ENCODE peak calls at places on chromosome 9, in seven cellular contexts. Q is fibroblast of pulmonary artery, F is epithelial cell of esophagus, U is astrocyte of the spinal cord, G is choroid plexus epithelial cell, Z is spleen, P is AG04450. J is an unnamed sample.

GRCh38 chr9:2874001-2874750 is 30.3 kb upstream of the PUM3 start:
- DNase-seq in Q (peak), F (no peak), U (peak), G (peak), Z (no peak), P (no peak), J (no peak)

GRCh38 chr9:37364751-37365360 is 57.6 kb upstream of the GRHPR start:
- DNase-seq in Q (no peak), F (peak), U (no peak), G (no peak), Z (no peak), P (no peak), J (no peak)

GRCh38 chr9:82606761-82607382 is 456.1 kb downstream of the RASEF start:
- DNase-seq in Q (peak), F (peak), U (peak), G (peak), Z (no peak), P (no peak), J (peak)

GRCh38 chr9:95174038-95174437 is 143.5 kb downstream of the FANCC start:
- DNase-seq in Q (no peak), F (no peak), U (no peak), G (no peak), Z (no peak), P (no peak), J (no peak)

GRCh38 chr9:124721109-124721850 is 49.8 kb downstream of the NR6A1 start:
- DNase-seq in Q (peak), F (no peak), U (peak), G (peak), Z (no peak), P (no peak), J (no peak)

GRCh38 chr9:95505676-95506437 is 10.9 kb downstream of the PTCH1 start:
- DNase-seq in Q (peak), F (peak), U (peak), G (peak), Z (no peak), P (no peak), J (peak)

GRCh38 chr9:8456327-8456726 is 656.7 kb upstream of the DMAC1 start:
- DNase-seq in Q (peak), F (peak), U (no peak), G (no peak), Z (no peak), P (no peak), J (no peak)

GRCh38 chr9:88532320-88532719 is 2.7 kb upstream of the NXNL2 start:
- DNase-seq in Q (peak), F (peak), U (peak), G (peak), Z (peak), P (no peak), J (peak)

GRCh38 chr9:74083681-74084433 is 413.3 kb upstream of the RORB start:
- DNase-seq in Q (no peak), F (no peak), U (peak), G (no peak), Z (no peak), P (no peak), J (no peak)

GRCh38 chr9:108444400-108445358 is 411.1 kb downstream of the ACTL7B start:
- DNase-seq in Q (peak), F (peak), U (peak), G (peak), Z (no peak), P (peak), J (no peak)

GRCh38 chr9:119074017-119074416 is 295.2 kb downstream of the BRINP1 start:
- DNase-seq in Q (no peak), F (no peak), U (no peak), G (no peak), Z (no peak), P (no peak), J (peak)

GRCh38 chr9:8287501-8287900 is 487.9 kb upstream of the DMAC1 start:
- DNase-seq in Q (no peak), F (no peak), U (no peak), G (no peak), Z (no peak), P (no peak), J (no peak)

GRCh38 chr9:38362912-38363588 is 29.5 kb upstream of the ALDH1B1 start:
- DNase-seq in Q (peak), F (peak), U (peak), G (peak), Z (no peak), P (peak), J (peak)

GRCh38 chr9:87386490-87386889 is 111.2 kb upstream of the DAPK1 start:
- DNase-seq in Q (no peak), F (no peak), U (peak), G (peak), Z (no peak), P (no peak), J (no peak)

GRCh38 chr9:107738789-107739188 is 249.2 kb upstream of the KLF4 start:
- DNase-seq in Q (no peak), F (peak), U (no peak), G (no peak), Z (no peak), P (no peak), J (no peak)

GRCh38 chr9:96567203-96567700 is 52.4 kb downstream of the CDC14B start:
- DNase-seq in Q (peak), F (no peak), U (peak), G (peak), Z (peak), P (no peak), J (no peak)

GRCh38 chr9:89919171-89919681 is 314.4 kb downstream of the GADD45G start:
- DNase-seq in Q (no peak), F (no peak), U (no peak), G (no peak), Z (no peak), P (no peak), J (no peak)

GRCh38 chr9:91151741-91152095 is 210.0 kb downstream of the AUH start:
- DNase-seq in Q (no peak), F (no peak), U (no peak), G (no peak), Z (no peak), P (no peak), J (no peak)

GRCh38 chr9:101664432-101664831 is 69.7 kb upstream of the PPP3R2 start:
- DNase-seq in Q (no peak), F (no peak), U (no peak), G (no peak), Z (no peak), P (no peak), J (no peak)

GRCh38 chr9:89695441-89695891 is 90.7 kb downstream of the GADD45G start:
- DNase-seq in Q (no peak), F (no peak), U (no peak), G (no peak), Z (no peak), P (no peak), J (no peak)

GRCh38 chr9:96068511-96068910 is 193.0 kb downstream of the ERCC6L2 start:
- DNase-seq in Q (no peak), F (no peak), U (no peak), G (peak), Z (no peak), P (no peak), J (no peak)

GRCh38 chr9:136312436-136312835 is 8.5 kb upstream of the CCDC187 start:
- DNase-seq in Q (peak), F (peak), U (peak), G (peak), Z (no peak), P (no peak), J (no peak)

GRCh38 chr9:82513242-82513750 is 524.7 kb downstream of the SPATA31D1 start:
- DNase-seq in Q (peak), F (no peak), U (peak), G (peak), Z (no peak), P (peak), J (no peak)

GRCh38 chr9:109771796-109772525 is 8.0 kb upstream of the PALM2AKAP2 start:
- DNase-seq in Q (peak), F (no peak), U (peak), G (peak), Z (no peak), P (no peak), J (no peak)

GRCh38 chr9:73805111-73805510 is 653.4 kb downstream of the ANXA1 start:
- DNase-seq in Q (peak), F (no peak), U (peak), G (peak), Z (no peak), P (no peak), J (no peak)

GRCh38 chr9:4812872-4813271 is 20.1 kb downstream of the RCL1 start:
- DNase-seq in Q (no peak), F (no peak), U (no peak), G (no peak), Z (no peak), P (no peak), J (no peak)

GRCh38 chr9:72538926-72539702 is 17.7 kb downstream of the TMC1 start:
- DNase-seq in Q (no peak), F (peak), U (no peak), G (no peak), Z (no peak), P (no peak), J (no peak)

GRCh38 chr9:95515272-95516113 is 1.3 kb downstream of the PTCH1 start:
- DNase-seq in Q (no peak), F (no peak), U (no peak), G (no peak), Z (peak), P (no peak), J (peak)

GRCh38 chr9:33468215-33468730 is 5.5 kb downstream of the NOL6 start:
- DNase-seq in Q (no peak), F (no peak), U (no peak), G (no peak), Z (peak), P (no peak), J (no peak)

GRCh38 chr9:84045481-84046097 is 65.0 kb downstream of the RMI1 start:
- DNase-seq in Q (no peak), F (no peak), U (no peak), G (no peak), Z (no peak), P (no peak), J (no peak)

GRCh38 chr9:95419444-95419843 is 97.3 kb downstream of the PTCH1 start:
- DNase-seq in Q (no peak), F (no peak), U (no peak), G (no peak), Z (no peak), P (no peak), J (no peak)

GRCh38 chr9:69207503-69207902 is 33.4 kb downstream of the TJP2 start:
- DNase-seq in Q (no peak), F (peak), U (no peak), G (no peak), Z (no peak), P (no peak), J (no peak)

GRCh38 chr9:95201201-95201600 is 116.3 kb downstream of the FANCC start:
- DNase-seq in Q (no peak), F (no peak), U (peak), G (no peak), Z (no peak), P (no peak), J (no peak)

GRCh38 chr9:83185517-83186192 is 122.7 kb upstream of the RASEF start:
- DNase-seq in Q (no peak), F (no peak), U (no peak), G (no peak), Z (no peak), P (no peak), J (no peak)

GRCh38 chr9:126215486-126215885 is 111.1 kb upstream of the MVB12B start:
- DNase-seq in Q (no peak), F (no peak), U (no peak), G (no peak), Z (no peak), P (no peak), J (no peak)

DNA sequence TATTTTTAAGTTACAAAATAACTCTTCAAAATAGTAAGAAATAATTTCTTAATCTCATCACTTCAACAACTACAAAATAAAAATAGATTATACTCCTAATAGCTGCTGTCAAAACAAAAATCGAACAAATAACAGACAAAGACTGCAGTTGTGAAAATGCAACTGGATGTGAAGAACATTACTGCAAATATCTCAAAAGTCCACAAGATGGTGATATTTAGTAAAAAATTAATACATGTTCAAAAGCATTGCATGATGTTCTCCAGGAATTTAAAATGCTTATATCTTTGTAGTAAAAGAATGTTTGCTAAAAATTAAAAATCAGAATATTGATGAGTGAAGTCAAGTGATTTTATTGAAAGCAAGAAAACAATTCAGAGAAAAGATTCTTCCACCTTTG is 66.2 kb downstream of the MPDZ start:
- DNase-seq in Q (peak), F (peak), U (peak), G (peak), Z (no peak), P (no peak), J (no peak)
- TF ChIP-seq CTCF in Q (peak), F (no peak), U (no peak), G (peak), Z (peak), P (peak), J (no peak)

DNA sequence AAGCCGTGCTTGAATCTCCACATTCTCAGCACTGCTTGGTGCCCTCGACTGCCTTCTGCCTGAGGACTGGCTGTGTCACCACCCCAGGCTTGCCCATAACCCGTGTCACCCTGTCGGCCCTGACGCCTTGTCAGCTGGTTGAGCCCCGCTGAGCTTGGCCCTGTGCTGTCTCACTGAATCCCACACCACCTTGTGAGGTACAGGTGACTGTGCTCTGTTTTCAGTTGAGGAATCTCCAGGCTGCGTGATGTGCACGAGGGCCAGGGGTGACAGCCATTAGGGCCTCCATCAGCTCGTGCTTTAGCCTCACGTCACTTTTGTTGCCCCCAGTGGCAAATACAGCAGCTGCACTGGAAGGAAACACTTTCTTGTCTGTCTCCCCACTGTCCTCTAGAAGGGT is 90.7 kb downstream of the CACNA1B start:
- DNase-seq in Q (no peak), F (no peak), U (no peak), G (no peak), Z (peak), P (no peak), J (no peak)
- TF ChIP-seq CTCF in Q (no peak), F (no peak), U (no peak), G (no peak), Z (no peak), P (no peak), J (peak)

GRCh38 chr9:128494743-128495124 is 9.8 kb upstream of the GLE1 start:
- DNase-seq in Q (no peak), F (no peak), U (no peak), G (no peak), Z (no peak), P (no peak), J (no peak)

GRCh38 chr9:128493424-128493823 is 11.1 kb upstream of the GLE1 start:
- DNase-seq in Q (no peak), F (no peak), U (no peak), G (no peak), Z (no peak), P (no peak), J (no peak)

GRCh38 chr9:128494108-128494742 is 10.3 kb upstream of the GLE1 start:
- DNase-seq in Q (peak), F (no peak), U (peak), G (peak), Z (peak), P (no peak), J (no peak)

GRCh38 chr9:128497824-128498610 is 6.5 kb upstream of the GLE1 start:
- DNase-seq in Q (no peak), F (no peak), U (no peak), G (no peak), Z (peak), P (no peak), J (no peak)

GRCh38 chr9:128495804-128496417 is 8.6 kb upstream of the GLE1 start:
- DNase-seq in Q (no peak), F (peak), U (no peak), G (no peak), Z (peak), P (no peak), J (no peak)
- TF ChIP-seq CTCF in Q (no peak), F (no peak), U (no peak), G (no peak), Z (no peak), P (no peak), J (no peak)

DNA sequence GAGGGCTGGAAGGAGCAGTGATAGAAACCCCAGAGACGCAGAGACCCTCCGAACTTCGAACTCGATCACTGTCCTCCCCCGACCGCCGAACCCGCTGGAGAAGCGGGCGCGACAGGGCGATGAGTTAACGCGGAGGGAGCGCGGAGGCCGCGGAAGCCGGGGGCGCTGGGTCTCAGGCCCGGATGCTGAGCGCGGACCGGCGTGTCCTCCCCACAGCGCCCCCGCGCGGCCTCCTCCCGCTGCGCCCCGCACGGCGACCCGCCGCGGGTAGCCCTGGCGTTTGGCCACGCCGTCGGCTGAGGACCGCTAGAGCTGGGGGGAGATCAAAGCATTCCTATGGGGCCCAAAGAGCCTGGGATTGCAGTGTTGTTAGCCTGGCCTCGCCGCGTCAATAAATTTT is 7.7 kb upstream of the DMRT2 start:
- DNase-seq in Q (no peak), F (peak), U (no peak), G (no peak), Z (no peak), P (no peak), J (peak)
- TF ChIP-seq CTCF in Q (no peak), F (peak), U (no peak), G (no peak), Z (no peak), P (no peak), J (peak)

J was measured in nephron progenitor cell.